ENCODE peak calls at places on chromosomes 3 and 15, in five cellular contexts. One of them, this sample, is unnamed.
A peak's percentile ranks its signal among the peaks of the same experiment; 100 is the strongest.

GRCh38 chr3:29484633-29485032 is 203.8 kb downstream of the RBMS3 start:
- DNase-seq in colonic mucosa: no peak
- DNase-seq in hepatocyte: no peak
- DNase-seq in activated B cell treated with CpG ODN at 0.5 μM for 24 hours: no peak
- DNase-seq in left ventricle myocardium inferior: no peak
- DNase-seq in this sample: no peak

GRCh38 chr3:42601898-42602581 is 1.6 kb downstream of the NKTR start:
- DNase-seq in colonic mucosa: no peak
- DNase-seq in hepatocyte: peak; percentile 46
- DNase-seq in activated B cell treated with CpG ODN at 0.5 μM for 24 hours: no peak
- DNase-seq in left ventricle myocardium inferior: no peak
- DNase-seq in this sample: no peak

GRCh38 chr15:67803996-67804843 is 21.1 kb upstream of the SKOR1 start:
- DNase-seq in colonic mucosa: no peak
- DNase-seq in hepatocyte: no peak
- DNase-seq in activated B cell treated with CpG ODN at 0.5 μM for 24 hours: no peak
- DNase-seq in left ventricle myocardium inferior: no peak
- DNase-seq in this sample: no peak

GRCh38 chr3:54557538-54558419 is 370.1 kb downstream of the LRTM1 start:
- DNase-seq in colonic mucosa: no peak
- DNase-seq in hepatocyte: no peak
- DNase-seq in activated B cell treated with CpG ODN at 0.5 μM for 24 hours: no peak
- DNase-seq in left ventricle myocardium inferior: no peak
- DNase-seq in this sample: no peak

GRCh38 chr3:183253961-183254815 is 1.1 kb downstream of the B3GNT5 start:
- DNase-seq in colonic mucosa: peak; percentile 40
- DNase-seq in hepatocyte: peak; percentile 73
- DNase-seq in activated B cell treated with CpG ODN at 0.5 μM for 24 hours: peak; percentile 38
- DNase-seq in left ventricle myocardium inferior: peak; percentile 45
- DNase-seq in this sample: no peak

GRCh38 chr3:122427857-122428471 is 12.1 kb upstream of the WDR5B start:
- DNase-seq in colonic mucosa: no peak
- DNase-seq in hepatocyte: no peak
- DNase-seq in activated B cell treated with CpG ODN at 0.5 μM for 24 hours: no peak
- DNase-seq in left ventricle myocardium inferior: no peak
- DNase-seq in this sample: no peak

GRCh38 chr3:66115858-66116654 is 77.3 kb upstream of the MAGI1 start:
- DNase-seq in colonic mucosa: no peak
- DNase-seq in hepatocyte: peak; percentile 58
- DNase-seq in activated B cell treated with CpG ODN at 0.5 μM for 24 hours: no peak
- DNase-seq in left ventricle myocardium inferior: peak; percentile 37
- DNase-seq in this sample: no peak

GRCh38 chr15:27808182-27808581 is 290.9 kb downstream of the OCA2 start:
- DNase-seq in colonic mucosa: no peak
- DNase-seq in hepatocyte: no peak
- DNase-seq in activated B cell treated with CpG ODN at 0.5 μM for 24 hours: no peak
- DNase-seq in left ventricle myocardium inferior: no peak
- DNase-seq in this sample: no peak

GRCh38 chr3:186933801-186934200 is 3.5 kb downstream of the ST6GAL1 start:
- DNase-seq in colonic mucosa: no peak
- DNase-seq in hepatocyte: no peak
- DNase-seq in activated B cell treated with CpG ODN at 0.5 μM for 24 hours: no peak
- DNase-seq in left ventricle myocardium inferior: no peak
- DNase-seq in this sample: no peak

GRCh38 chr3:58161435-58162398 is 49.1 kb downstream of the DNASE1L3 start:
- DNase-seq in colonic mucosa: peak; percentile 69
- DNase-seq in hepatocyte: peak; percentile 50
- DNase-seq in activated B cell treated with CpG ODN at 0.5 μM for 24 hours: no peak
- DNase-seq in left ventricle myocardium inferior: no peak
- DNase-seq in this sample: no peak

GRCh38 chr3:119211803-119212202 is 28.9 kb downstream of the B4GALT4 start:
- DNase-seq in colonic mucosa: no peak
- DNase-seq in hepatocyte: no peak
- DNase-seq in activated B cell treated with CpG ODN at 0.5 μM for 24 hours: no peak
- DNase-seq in left ventricle myocardium inferior: no peak
- DNase-seq in this sample: no peak

GRCh38 chr15:25859838-25860645 is 3.1 kb downstream of the ATP10A start:
- DNase-seq in colonic mucosa: no peak
- DNase-seq in hepatocyte: no peak
- DNase-seq in activated B cell treated with CpG ODN at 0.5 μM for 24 hours: no peak
- DNase-seq in left ventricle myocardium inferior: no peak
- DNase-seq in this sample: no peak

GRCh38 chr3:169769287-169770181 is at the start of gene ACTRT3:
- DNase-seq in colonic mucosa: peak; percentile 70
- DNase-seq in hepatocyte: peak; percentile 85
- DNase-seq in activated B cell treated with CpG ODN at 0.5 μM for 24 hours: peak; percentile 60
- DNase-seq in left ventricle myocardium inferior: peak; percentile 69
- DNase-seq in this sample: no peak

GRCh38 chr3:48141225-48142137 is 46.7 kb downstream of the CDC25A start:
- DNase-seq in colonic mucosa: no peak
- DNase-seq in hepatocyte: no peak
- DNase-seq in activated B cell treated with CpG ODN at 0.5 μM for 24 hours: no peak
- DNase-seq in left ventricle myocardium inferior: no peak
- DNase-seq in this sample: no peak

GRCh38 chr3:152853196-152853595 is 18.3 kb downstream of the P2RY1 start:
- DNase-seq in colonic mucosa: no peak
- DNase-seq in hepatocyte: no peak
- DNase-seq in activated B cell treated with CpG ODN at 0.5 μM for 24 hours: no peak
- DNase-seq in left ventricle myocardium inferior: no peak
- DNase-seq in this sample: no peak

GRCh38 chr15:70419046-70419445 is 321.3 kb upstream of the TLE3 start:
- DNase-seq in colonic mucosa: no peak
- DNase-seq in hepatocyte: no peak
- DNase-seq in activated B cell treated with CpG ODN at 0.5 μM for 24 hours: no peak
- DNase-seq in left ventricle myocardium inferior: no peak
- DNase-seq in this sample: no peak

GRCh38 chr3:25486932-25487331 is 58.9 kb downstream of the RARB start:
- DNase-seq in colonic mucosa: no peak
- DNase-seq in hepatocyte: no peak
- DNase-seq in activated B cell treated with CpG ODN at 0.5 μM for 24 hours: no peak
- DNase-seq in left ventricle myocardium inferior: no peak
- DNase-seq in this sample: no peak

GRCh38 chr3:149489060-149489690 is 14.7 kb downstream of the TM4SF4 start:
- DNase-seq in colonic mucosa: no peak
- DNase-seq in hepatocyte: no peak
- DNase-seq in activated B cell treated with CpG ODN at 0.5 μM for 24 hours: no peak
- DNase-seq in left ventricle myocardium inferior: no peak
- DNase-seq in this sample: no peak

GRCh38 chr3:128276577-128277183 is 123.4 kb downstream of the EEFSEC start:
- DNase-seq in colonic mucosa: no peak
- DNase-seq in hepatocyte: no peak
- DNase-seq in activated B cell treated with CpG ODN at 0.5 μM for 24 hours: no peak
- DNase-seq in left ventricle myocardium inferior: no peak
- DNase-seq in this sample: no peak

GRCh38 chr3:152969557-152970300 is 134.8 kb downstream of the P2RY1 start:
- DNase-seq in colonic mucosa: no peak
- DNase-seq in hepatocyte: no peak
- DNase-seq in activated B cell treated with CpG ODN at 0.5 μM for 24 hours: no peak
- DNase-seq in left ventricle myocardium inferior: no peak
- DNase-seq in this sample: no peak

GRCh38 chr3:24709921-24710320 is 215.3 kb upstream of the THRB start:
- DNase-seq in colonic mucosa: no peak
- DNase-seq in hepatocyte: no peak
- DNase-seq in activated B cell treated with CpG ODN at 0.5 μM for 24 hours: no peak
- DNase-seq in left ventricle myocardium inferior: no peak
- DNase-seq in this sample: no peak

GRCh38 chr3:52317601-52318000 is 1.5 kb downstream of the DNAH1 start:
- DNase-seq in colonic mucosa: peak; percentile 79
- DNase-seq in hepatocyte: peak; percentile 84
- DNase-seq in activated B cell treated with CpG ODN at 0.5 μM for 24 hours: peak; percentile 62
- DNase-seq in left ventricle myocardium inferior: peak; percentile 63
- DNase-seq in this sample: peak; percentile 93

GRCh38 chr15:82656641-82657266 is 9.6 kb upstream of the CPEB1 start:
- DNase-seq in colonic mucosa: no peak
- DNase-seq in hepatocyte: no peak
- DNase-seq in activated B cell treated with CpG ODN at 0.5 μM for 24 hours: no peak
- DNase-seq in left ventricle myocardium inferior: no peak
- DNase-seq in this sample: no peak

GRCh38 chr3:13543251-13543650 is 5.7 kb upstream of the FBLN2 start:
- DNase-seq in colonic mucosa: peak; percentile 40
- DNase-seq in hepatocyte: peak; percentile 73
- DNase-seq in activated B cell treated with CpG ODN at 0.5 μM for 24 hours: no peak
- DNase-seq in left ventricle myocardium inferior: peak; percentile 81
- DNase-seq in this sample: no peak

GRCh38 chr3:181075098-181075497 is 85.6 kb upstream of the DNAJC19 start:
- DNase-seq in colonic mucosa: no peak
- DNase-seq in hepatocyte: no peak
- DNase-seq in activated B cell treated with CpG ODN at 0.5 μM for 24 hours: no peak
- DNase-seq in left ventricle myocardium inferior: no peak
- DNase-seq in this sample: no peak

GRCh38 chr15:62125763-62126162 is 39.3 kb downstream of the C2CD4B start:
- DNase-seq in colonic mucosa: peak; percentile 74
- DNase-seq in hepatocyte: peak; percentile 47
- DNase-seq in activated B cell treated with CpG ODN at 0.5 μM for 24 hours: no peak
- DNase-seq in left ventricle myocardium inferior: no peak
- DNase-seq in this sample: no peak

GRCh38 chr15:68209272-68209671 is 4.1 kb upstream of the CALML4 start:
- DNase-seq in colonic mucosa: no peak
- DNase-seq in hepatocyte: no peak
- DNase-seq in activated B cell treated with CpG ODN at 0.5 μM for 24 hours: no peak
- DNase-seq in left ventricle myocardium inferior: peak; percentile 2
- DNase-seq in this sample: no peak

DNA sequence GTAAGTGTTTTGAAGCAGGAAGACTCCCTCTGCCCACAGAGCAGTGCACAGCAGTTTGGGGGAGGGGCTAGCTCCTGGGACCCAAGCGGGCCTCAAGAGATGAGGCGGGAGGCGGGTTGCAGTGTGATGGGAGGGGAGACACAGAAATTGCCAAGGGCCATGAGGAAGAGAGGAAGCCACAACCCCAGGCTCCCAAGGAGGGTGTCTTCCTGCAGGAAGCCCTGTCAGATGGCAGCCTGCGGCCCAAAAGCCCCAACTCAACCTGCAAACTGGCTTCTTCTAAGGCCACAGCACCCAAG is 7.3 kb upstream of the ISLR2 start:
- DNase-seq in colonic mucosa: no peak
- DNase-seq in hepatocyte: no peak
- DNase-seq in activated B cell treated with CpG ODN at 0.5 μM for 24 hours: no peak
- DNase-seq in left ventricle myocardium inferior: no peak
- DNase-seq in this sample: no peak
- TF ChIP-seq CTCF in colonic mucosa: no peak
- TF ChIP-seq CTCF in hepatocyte: no peak
- TF ChIP-seq CTCF in activated B cell treated with CpG ODN at 0.5 μM for 24 hours: no peak
- TF ChIP-seq CTCF in left ventricle myocardium inferior: no peak
- TF ChIP-seq CTCF in this sample: no peak

DNA sequence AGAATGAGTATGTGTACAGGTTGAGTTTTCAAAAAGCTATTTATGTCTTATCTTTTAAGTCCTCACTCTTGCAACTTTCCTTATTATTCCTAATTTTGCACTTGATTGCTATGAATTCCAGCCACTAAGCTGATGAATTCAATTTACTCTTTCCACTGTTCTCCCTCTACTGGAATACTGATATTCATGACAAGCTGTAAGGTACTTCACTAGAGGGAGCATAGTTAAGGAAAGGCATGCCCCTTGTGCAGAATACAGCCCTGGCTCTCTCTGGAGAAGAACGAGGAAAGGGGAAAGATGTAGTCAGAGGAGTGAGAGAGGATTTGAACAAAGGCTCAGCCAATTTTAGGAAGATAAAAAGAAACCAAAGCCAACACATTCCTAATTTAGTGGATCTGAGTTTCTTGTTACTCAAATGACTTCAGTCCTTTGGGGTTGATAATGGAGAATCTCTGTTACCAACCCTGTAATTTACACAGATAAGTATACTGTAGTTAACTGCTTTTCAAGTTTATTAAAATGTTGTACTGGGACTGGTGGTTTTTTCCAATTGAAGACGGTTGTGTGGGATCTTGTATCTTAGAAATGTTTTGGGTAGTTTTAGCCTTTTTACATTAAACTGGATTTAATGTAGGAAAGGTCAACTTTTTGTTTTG is 4.0 kb downstream of the SCAANT1 start:
- DNase-seq in colonic mucosa: no peak
- DNase-seq in hepatocyte: no peak
- DNase-seq in activated B cell treated with CpG ODN at 0.5 μM for 24 hours: no peak
- DNase-seq in left ventricle myocardium inferior: no peak
- DNase-seq in this sample: no peak
- TF ChIP-seq CTCF in colonic mucosa: no peak
- TF ChIP-seq CTCF in hepatocyte: peak; percentile 24
- TF ChIP-seq CTCF in activated B cell treated with CpG ODN at 0.5 μM for 24 hours: no peak
- TF ChIP-seq CTCF in left ventricle myocardium inferior: peak; percentile 48
- TF ChIP-seq CTCF in this sample: peak; percentile 13

GRCh38 chr3:139935071-139935865 is at the start of gene CLSTN2:
- DNase-seq in colonic mucosa: peak; percentile 45
- DNase-seq in hepatocyte: peak; percentile 88
- DNase-seq in activated B cell treated with CpG ODN at 0.5 μM for 24 hours: no peak
- DNase-seq in left ventricle myocardium inferior: peak; percentile 79
- DNase-seq in this sample: peak; percentile 52

GRCh38 chr3:139935866-139936817 is 1.2 kb downstream of the CLSTN2 start:
- DNase-seq in colonic mucosa: peak; percentile 24
- DNase-seq in hepatocyte: peak; percentile 73
- DNase-seq in activated B cell treated with CpG ODN at 0.5 μM for 24 hours: no peak
- DNase-seq in left ventricle myocardium inferior: peak; percentile 32
- DNase-seq in this sample: no peak

GRCh38 chr3:139940622-139941021 is 5.6 kb downstream of the CLSTN2 start:
- DNase-seq in colonic mucosa: no peak
- DNase-seq in hepatocyte: peak; percentile 17
- DNase-seq in activated B cell treated with CpG ODN at 0.5 μM for 24 hours: no peak
- DNase-seq in left ventricle myocardium inferior: no peak
- DNase-seq in this sample: no peak

GRCh38 chr3:139939681-139940190 is 4.8 kb downstream of the CLSTN2 start:
- DNase-seq in colonic mucosa: no peak
- DNase-seq in hepatocyte: no peak
- DNase-seq in activated B cell treated with CpG ODN at 0.5 μM for 24 hours: no peak
- DNase-seq in left ventricle myocardium inferior: no peak
- DNase-seq in this sample: no peak

GRCh38 chr3:139937674-139938279 is 2.8 kb downstream of the CLSTN2 start:
- DNase-seq in colonic mucosa: peak; percentile 32
- DNase-seq in hepatocyte: peak; percentile 65
- DNase-seq in activated B cell treated with CpG ODN at 0.5 μM for 24 hours: no peak
- DNase-seq in left ventricle myocardium inferior: peak; percentile 22
- DNase-seq in this sample: peak; percentile 36
- TF ChIP-seq CTCF in colonic mucosa: peak; percentile 49
- TF ChIP-seq CTCF in hepatocyte: peak; percentile 87
- TF ChIP-seq CTCF in activated B cell treated with CpG ODN at 0.5 μM for 24 hours: no peak
- TF ChIP-seq CTCF in left ventricle myocardium inferior: peak; percentile 78
- TF ChIP-seq CTCF in this sample: peak; percentile 78

DNA sequence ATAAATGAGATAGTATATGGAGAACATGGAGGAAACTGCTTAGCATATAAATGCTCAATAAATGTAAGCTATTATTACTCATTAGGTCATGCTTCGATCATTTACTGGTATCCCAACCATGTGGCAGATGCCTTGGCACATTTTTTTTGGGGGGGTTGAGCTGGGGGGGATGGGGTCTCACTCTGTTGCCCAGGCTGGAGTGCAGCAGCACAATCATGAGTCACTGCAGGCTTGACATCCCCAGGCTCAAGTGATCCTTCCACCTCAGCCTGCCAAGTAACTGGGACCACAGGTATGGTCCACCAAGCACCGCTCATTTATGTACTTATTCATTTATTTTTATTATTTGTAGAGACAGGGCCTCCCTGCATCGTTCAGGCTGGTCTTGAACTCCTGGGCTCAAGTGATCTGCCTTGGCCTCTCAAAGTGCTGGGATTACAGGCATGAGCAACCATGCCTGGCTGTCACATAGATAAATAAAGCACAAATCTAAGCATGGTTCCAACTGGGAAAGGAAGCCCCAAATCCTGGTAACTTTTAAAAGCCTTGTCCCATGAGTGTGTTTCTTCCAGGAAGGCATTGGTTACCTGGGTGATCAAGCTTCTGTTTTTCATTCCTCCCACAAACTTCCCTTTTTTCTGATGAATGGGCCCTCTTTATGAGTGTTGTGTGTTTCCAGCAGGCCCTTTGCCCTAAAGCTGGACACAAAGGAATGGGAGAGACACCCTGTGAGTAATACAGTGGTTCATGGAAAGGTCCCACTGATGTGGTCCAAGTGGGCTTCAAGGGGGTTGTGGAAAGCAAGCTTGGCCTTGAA is 147.4 kb upstream of the UMPS start:
- DNase-seq in colonic mucosa: no peak
- DNase-seq in hepatocyte: no peak
- DNase-seq in activated B cell treated with CpG ODN at 0.5 μM for 24 hours: no peak
- DNase-seq in left ventricle myocardium inferior: no peak
- DNase-seq in this sample: no peak
- TF ChIP-seq CTCF in colonic mucosa: no peak
- TF ChIP-seq CTCF in hepatocyte: no peak
- TF ChIP-seq CTCF in activated B cell treated with CpG ODN at 0.5 μM for 24 hours: no peak
- TF ChIP-seq CTCF in left ventricle myocardium inferior: no peak
- TF ChIP-seq CTCF in this sample: no peak